ENCODE peak calls at places on chromosome 5, in seven cellular contexts. One of them, this sample, is unnamed.

GRCh38 chr5:14400085-14400484 is 181.5 kb upstream of the OTULINL start:
- DNase-seq in CD4-positive, alpha-beta T cell: no peak
- DNase-seq in nephron progenitor cell: no peak
- DNase-seq in NCI-H82: peak
- DNase-seq in activated naive CD4-positive, alpha-beta T cell: no peak
- DNase-seq in AG08396: peak
- DNase-seq in RPMI8226: no peak
- DNase-seq in this sample: no peak

GRCh38 chr5:146340260-146341081 is 1.8 kb downstream of the POU4F3 start:
- DNase-seq in NCI-H82: no peak
- DNase-seq in RPMI8226: peak
- DNase-seq in CD4-positive, alpha-beta T cell: no peak
- DNase-seq in activated naive CD4-positive, alpha-beta T cell: peak
- DNase-seq in AG08396: peak
- DNase-seq in nephron progenitor cell: peak
- DNase-seq in this sample: peak

GRCh38 chr5:77844408-77845272 is 68.5 kb upstream of the TBCA start:
- DNase-seq in AG08396: peak
- DNase-seq in activated naive CD4-positive, alpha-beta T cell: no peak
- DNase-seq in NCI-H82: peak
- DNase-seq in CD4-positive, alpha-beta T cell: no peak
- DNase-seq in RPMI8226: no peak
- DNase-seq in nephron progenitor cell: peak
- DNase-seq in this sample: peak

GRCh38 chr5:91126448-91126847 is 256.7 kb downstream of the ARRDC3 start:
- DNase-seq in NCI-H82: no peak
- DNase-seq in CD4-positive, alpha-beta T cell: no peak
- DNase-seq in AG08396: peak
- DNase-seq in nephron progenitor cell: no peak
- DNase-seq in RPMI8226: no peak
- DNase-seq in activated naive CD4-positive, alpha-beta T cell: no peak
- DNase-seq in this sample: peak

GRCh38 chr5:13987843-13988464 is 43.5 kb upstream of the DNAH5 start:
- DNase-seq in RPMI8226: peak
- DNase-seq in nephron progenitor cell: peak
- DNase-seq in activated naive CD4-positive, alpha-beta T cell: no peak
- DNase-seq in CD4-positive, alpha-beta T cell: no peak
- DNase-seq in NCI-H82: peak
- DNase-seq in AG08396: peak
- DNase-seq in this sample: peak

GRCh38 chr5:154850255-154851062 is at the start of gene FAXDC2:
- DNase-seq in NCI-H82: peak
- DNase-seq in activated naive CD4-positive, alpha-beta T cell: no peak
- DNase-seq in nephron progenitor cell: peak
- DNase-seq in AG08396: peak
- DNase-seq in RPMI8226: no peak
- DNase-seq in CD4-positive, alpha-beta T cell: no peak
- DNase-seq in this sample: peak

GRCh38 chr5:108642170-108642906 is 105.4 kb upstream of the FER start:
- DNase-seq in NCI-H82: peak
- DNase-seq in CD4-positive, alpha-beta T cell: peak
- DNase-seq in RPMI8226: peak
- DNase-seq in activated naive CD4-positive, alpha-beta T cell: peak
- DNase-seq in nephron progenitor cell: peak
- DNase-seq in AG08396: peak
- DNase-seq in this sample: peak

GRCh38 chr5:9546973-9547947 is 1.4 kb upstream of the SEMA5A start:
- DNase-seq in nephron progenitor cell: peak
- DNase-seq in CD4-positive, alpha-beta T cell: no peak
- DNase-seq in activated naive CD4-positive, alpha-beta T cell: no peak
- DNase-seq in RPMI8226: no peak
- DNase-seq in NCI-H82: peak
- DNase-seq in AG08396: peak
- DNase-seq in this sample: peak

GRCh38 chr5:133114166-133114932 is 62.5 kb downstream of the HSPA4 start:
- DNase-seq in CD4-positive, alpha-beta T cell: no peak
- DNase-seq in nephron progenitor cell: no peak
- DNase-seq in NCI-H82: no peak
- DNase-seq in activated naive CD4-positive, alpha-beta T cell: no peak
- DNase-seq in AG08396: no peak
- DNase-seq in RPMI8226: no peak
- DNase-seq in this sample: no peak

GRCh38 chr5:170312666-170313065 is 15.1 kb upstream of the LCP2 start:
- DNase-seq in nephron progenitor cell: no peak
- DNase-seq in AG08396: no peak
- DNase-seq in RPMI8226: peak
- DNase-seq in activated naive CD4-positive, alpha-beta T cell: no peak
- DNase-seq in NCI-H82: no peak
- DNase-seq in CD4-positive, alpha-beta T cell: peak
- DNase-seq in this sample: no peak

GRCh38 chr5:179337227-179338122 is 7.8 kb downstream of the ADAMTS2 start:
- DNase-seq in RPMI8226: peak
- DNase-seq in NCI-H82: no peak
- DNase-seq in activated naive CD4-positive, alpha-beta T cell: no peak
- DNase-seq in CD4-positive, alpha-beta T cell: no peak
- DNase-seq in nephron progenitor cell: no peak
- DNase-seq in AG08396: no peak
- DNase-seq in this sample: no peak

GRCh38 chr5:82540301-82540700 is 262.1 kb upstream of the RPS23 start:
- DNase-seq in NCI-H82: no peak
- DNase-seq in RPMI8226: no peak
- DNase-seq in nephron progenitor cell: no peak
- DNase-seq in AG08396: no peak
- DNase-seq in activated naive CD4-positive, alpha-beta T cell: no peak
- DNase-seq in CD4-positive, alpha-beta T cell: no peak
- DNase-seq in this sample: no peak

GRCh38 chr5:120615967-120616645 is 152.0 kb downstream of the PRR16 start:
- DNase-seq in activated naive CD4-positive, alpha-beta T cell: no peak
- DNase-seq in NCI-H82: no peak
- DNase-seq in RPMI8226: no peak
- DNase-seq in CD4-positive, alpha-beta T cell: no peak
- DNase-seq in AG08396: peak
- DNase-seq in nephron progenitor cell: no peak
- DNase-seq in this sample: peak

GRCh38 chr5:77893225-77893860 is 117.2 kb upstream of the TBCA start:
- DNase-seq in NCI-H82: peak
- DNase-seq in nephron progenitor cell: no peak
- DNase-seq in RPMI8226: no peak
- DNase-seq in CD4-positive, alpha-beta T cell: no peak
- DNase-seq in AG08396: peak
- DNase-seq in activated naive CD4-positive, alpha-beta T cell: no peak
- DNase-seq in this sample: no peak

GRCh38 chr5:169667896-169668674 is 31.0 kb downstream of the DOCK2 start:
- DNase-seq in RPMI8226: no peak
- DNase-seq in AG08396: no peak
- DNase-seq in CD4-positive, alpha-beta T cell: no peak
- DNase-seq in activated naive CD4-positive, alpha-beta T cell: no peak
- DNase-seq in nephron progenitor cell: no peak
- DNase-seq in NCI-H82: peak
- DNase-seq in this sample: no peak

GRCh38 chr5:167861134-167861930 is 430.1 kb upstream of the WWC1 start:
- DNase-seq in nephron progenitor cell: peak
- DNase-seq in CD4-positive, alpha-beta T cell: no peak
- DNase-seq in AG08396: peak
- DNase-seq in activated naive CD4-positive, alpha-beta T cell: no peak
- DNase-seq in RPMI8226: peak
- DNase-seq in NCI-H82: peak
- DNase-seq in this sample: peak

GRCh38 chr5:52943285-52943684 is 45.9 kb upstream of the ITGA2 start:
- DNase-seq in nephron progenitor cell: no peak
- DNase-seq in NCI-H82: no peak
- DNase-seq in AG08396: no peak
- DNase-seq in CD4-positive, alpha-beta T cell: no peak
- DNase-seq in activated naive CD4-positive, alpha-beta T cell: no peak
- DNase-seq in RPMI8226: no peak
- DNase-seq in this sample: no peak

GRCh38 chr5:125987677-125988255 is 435.4 kb upstream of the GRAMD2B start:
- DNase-seq in AG08396: no peak
- DNase-seq in activated naive CD4-positive, alpha-beta T cell: no peak
- DNase-seq in nephron progenitor cell: no peak
- DNase-seq in CD4-positive, alpha-beta T cell: no peak
- DNase-seq in NCI-H82: no peak
- DNase-seq in RPMI8226: no peak
- DNase-seq in this sample: peak

GRCh38 chr5:180718810-180719453 is 20.9 kb downstream of the OR2Y1 start:
- DNase-seq in activated naive CD4-positive, alpha-beta T cell: peak
- DNase-seq in NCI-H82: peak
- DNase-seq in RPMI8226: peak
- DNase-seq in CD4-positive, alpha-beta T cell: peak
- DNase-seq in nephron progenitor cell: peak
- DNase-seq in AG08396: peak
- DNase-seq in this sample: peak

GRCh38 chr5:6485441-6485840 is 36.8 kb downstream of the UBE2QL1 start:
- DNase-seq in nephron progenitor cell: no peak
- DNase-seq in activated naive CD4-positive, alpha-beta T cell: no peak
- DNase-seq in RPMI8226: no peak
- DNase-seq in NCI-H82: no peak
- DNase-seq in CD4-positive, alpha-beta T cell: no peak
- DNase-seq in AG08396: no peak
- DNase-seq in this sample: no peak

GRCh38 chr5:150146862-150147579 is 8.6 kb downstream of the PDGFRB start:
- DNase-seq in CD4-positive, alpha-beta T cell: no peak
- DNase-seq in nephron progenitor cell: no peak
- DNase-seq in RPMI8226: no peak
- DNase-seq in activated naive CD4-positive, alpha-beta T cell: no peak
- DNase-seq in NCI-H82: no peak
- DNase-seq in AG08396: no peak
- DNase-seq in this sample: no peak

GRCh38 chr5:179284751-179285191 is 60.5 kb downstream of the ADAMTS2 start:
- DNase-seq in activated naive CD4-positive, alpha-beta T cell: no peak
- DNase-seq in RPMI8226: no peak
- DNase-seq in nephron progenitor cell: no peak
- DNase-seq in AG08396: peak
- DNase-seq in NCI-H82: no peak
- DNase-seq in CD4-positive, alpha-beta T cell: no peak
- DNase-seq in this sample: no peak

GRCh38 chr5:139787568-139788293 is 7.9 kb upstream of the PSD2 start:
- DNase-seq in AG08396: peak
- DNase-seq in CD4-positive, alpha-beta T cell: peak
- DNase-seq in RPMI8226: peak
- DNase-seq in activated naive CD4-positive, alpha-beta T cell: peak
- DNase-seq in nephron progenitor cell: peak
- DNase-seq in NCI-H82: peak
- DNase-seq in this sample: peak

GRCh38 chr5:72210913-72211670 is 103.8 kb downstream of the MAP1B start:
- DNase-seq in NCI-H82: peak
- DNase-seq in CD4-positive, alpha-beta T cell: no peak
- DNase-seq in AG08396: peak
- DNase-seq in nephron progenitor cell: no peak
- DNase-seq in RPMI8226: no peak
- DNase-seq in activated naive CD4-positive, alpha-beta T cell: no peak
- DNase-seq in this sample: peak

GRCh38 chr5:16179936-16180788 is 571 bp upstream of the MARCHF11 start:
- DNase-seq in RPMI8226: no peak
- DNase-seq in AG08396: no peak
- DNase-seq in activated naive CD4-positive, alpha-beta T cell: no peak
- DNase-seq in CD4-positive, alpha-beta T cell: no peak
- DNase-seq in nephron progenitor cell: no peak
- DNase-seq in NCI-H82: peak
- DNase-seq in this sample: no peak

GRCh38 chr5:10662083-10662482 is 98.2 kb downstream of the ANKRD33B start:
- DNase-seq in NCI-H82: no peak
- DNase-seq in CD4-positive, alpha-beta T cell: no peak
- DNase-seq in AG08396: no peak
- DNase-seq in nephron progenitor cell: no peak
- DNase-seq in activated naive CD4-positive, alpha-beta T cell: no peak
- DNase-seq in RPMI8226: no peak
- DNase-seq in this sample: no peak

GRCh38 chr5:177530638-177531037 is 13.9 kb upstream of the DDX41 start:
- DNase-seq in RPMI8226: no peak
- DNase-seq in AG08396: no peak
- DNase-seq in CD4-positive, alpha-beta T cell: no peak
- DNase-seq in nephron progenitor cell: no peak
- DNase-seq in activated naive CD4-positive, alpha-beta T cell: no peak
- DNase-seq in NCI-H82: no peak
- DNase-seq in this sample: no peak

GRCh38 chr5:1763548-1763911 is 36.1 kb downstream of the MRPL36 start:
- DNase-seq in nephron progenitor cell: peak
- DNase-seq in CD4-positive, alpha-beta T cell: peak
- DNase-seq in AG08396: peak
- DNase-seq in activated naive CD4-positive, alpha-beta T cell: no peak
- DNase-seq in RPMI8226: peak
- DNase-seq in NCI-H82: peak
- DNase-seq in this sample: peak

This sample was measured in cardiac muscle cell.